ENCODE peak calls at places on chromosomes 7 and 10, in seven cellular contexts. U is HepG2, A is K562, M is HCT116, H is H1, J is SK-N-SH, G is GM12878. R is an unnamed sample. For H3K4me1, the result is how much of the 10 kb centered on the place peaks cover.

GRCh38 chr10:98255146-98255877 is 12.7 kb downstream of the LOXL4 start:
- DNase-seq in U (no peak), A (no peak), M (no peak), H (no peak), J (no peak), G (no peak), R (no peak)

GRCh38 chr7:133582766-133583523 is 330.1 kb downstream of the EXOC4 start:
- DNase-seq in U (no peak), A (no peak), M (no peak), H (no peak), J (no peak), G (no peak), R (no peak)

GRCh38 chr7:39754326-39755120 is 131.2 kb downstream of the RALA start:
- DNase-seq in U (no peak), A (no peak), M (no peak), H (no peak), J (no peak), G (no peak), R (no peak)

GRCh38 chr10:89404082-89404481 is 10.3 kb upstream of the IFIT5 start:
- DNase-seq in U (no peak), A (no peak), M (no peak), H (no peak), J (no peak), G (no peak), R (no peak)

GRCh38 chr7:87424075-87424474 is 51.4 kb downstream of the ABCB4 start:
- DNase-seq in U (no peak), A (no peak), M (no peak), H (no peak), J (no peak), G (no peak), R (no peak)

GRCh38 chr7:73995330-73995729 is 32.6 kb upstream of the ELN start:
- DNase-seq in U (no peak), A (no peak), M (no peak), H (no peak), J (no peak), G (no peak), R (no peak)

GRCh38 chr10:50563906-50564305 is 59.9 kb downstream of the SGMS1 start:
- DNase-seq in U (peak), A (no peak), M (no peak), H (peak), J (no peak), G (no peak), R (no peak)

GRCh38 chr10:29381230-29381563 is 92.3 kb downstream of the LYZL1 start:
- DNase-seq in U (no peak), A (no peak), M (no peak), H (no peak), J (no peak), G (no peak), R (no peak)

GRCh38 chr10:63692205-63692896 is 171.2 kb downstream of the REEP3 start:
- DNase-seq in U (no peak), A (no peak), M (no peak), H (no peak), J (no peak), G (no peak), R (no peak)

GRCh38 chr7:33837356-33837851 is 67.9 kb upstream of the BMPER start:
- DNase-seq in U (no peak), A (no peak), M (no peak), H (no peak), J (no peak), G (no peak), R (no peak)

GRCh38 chr7:47785923-47786556 is 162.2 kb downstream of the PKD1L1 start:
- DNase-seq in U (no peak), A (no peak), M (no peak), H (no peak), J (no peak), G (no peak), R (no peak)

GRCh38 chr7:69739182-69739581 is 140.9 kb downstream of the AUTS2 start:
- DNase-seq in U (no peak), A (no peak), M (no peak), H (no peak), J (no peak), G (peak), R (no peak)

GRCh38 chr10:75191821-75192568 is 18.6 kb upstream of the VDAC2 start:
- DNase-seq in U (peak), A (peak), M (no peak), H (no peak), J (no peak), G (no peak), R (no peak)

GRCh38 chr10:97497572-97498075 is 598 bp downstream of the MMS19 start:
- DNase-seq in U (peak), A (peak), M (peak), H (no peak), J (peak), G (peak), R (no peak)

GRCh38 chr10:44949127-44949802 is 10.3 kb upstream of the RASSF4 start:
- DNase-seq in U (no peak), A (no peak), M (no peak), H (no peak), J (no peak), G (no peak), R (no peak)

GRCh38 chr7:55573234-55573504 is 867 bp upstream of the VOPP1 start:
- DNase-seq in U (no peak), A (no peak), M (no peak), H (no peak), J (no peak), G (no peak), R (no peak)

GRCh38 chr7:936131-937054 is 18.1 kb downstream of the ADAP1 start:
- DNase-seq in U (no peak), A (no peak), M (peak), H (no peak), J (no peak), G (peak), R (no peak)

GRCh38 chr10:99965700-99966099 is 44.0 kb downstream of the DNMBP start:
- DNase-seq in U (no peak), A (no peak), M (no peak), H (no peak), J (no peak), G (no peak), R (no peak)

GRCh38 chr7:116188-116981 is 76.0 kb upstream of the FAM20C start:
- DNase-seq in U (no peak), A (no peak), M (no peak), H (no peak), J (no peak), G (no peak), R (no peak)

GRCh38 chr7:83798489-83798888 is 149.6 kb upstream of the SEMA3E start:
- DNase-seq in U (no peak), A (no peak), M (no peak), H (no peak), J (no peak), G (peak), R (no peak)

GRCh38 chr10:111707066-111707465 is 476.5 kb downstream of the GPAM start:
- DNase-seq in U (no peak), A (no peak), M (no peak), H (no peak), J (no peak), G (no peak), R (no peak)

GRCh38 chr10:21138769-21139324 is 241.7 kb upstream of the NEBL start:
- DNase-seq in U (no peak), A (no peak), M (no peak), H (no peak), J (no peak), G (no peak), R (no peak)

GRCh38 chr7:44617225-44617885 is 10.9 kb downstream of the OGDH start:
- DNase-seq in U (no peak), A (no peak), M (no peak), H (no peak), J (no peak), G (no peak), R (no peak)

GRCh38 chr7:94030634-94031033 is 26.5 kb upstream of the BET1 start:
- DNase-seq in U (no peak), A (no peak), M (no peak), H (no peak), J (no peak), G (no peak), R (no peak)

GRCh38 chr10:21292763-21293517 is 232.5 kb downstream of the SKIDA1 start:
- DNase-seq in U (peak), A (no peak), M (peak), H (no peak), J (no peak), G (no peak), R (no peak)

GRCh38 chr10:24642921-24643678 is 80.6 kb downstream of the ARHGAP21 start:
- DNase-seq in U (peak), A (peak), M (peak), H (no peak), J (peak), G (peak), R (peak)

GRCh38 chr7:46972205-46972604 is 609.7 kb downstream of the TNS3 start:
- DNase-seq in U (no peak), A (no peak), M (peak), H (no peak), J (no peak), G (no peak), R (no peak)

GRCh38 chr7:128395748-128396147 is 14.0 kb downstream of the IMPDH1 start:
- DNase-seq in U (no peak), A (no peak), M (no peak), H (no peak), J (no peak), G (no peak), R (no peak)

DNA sequence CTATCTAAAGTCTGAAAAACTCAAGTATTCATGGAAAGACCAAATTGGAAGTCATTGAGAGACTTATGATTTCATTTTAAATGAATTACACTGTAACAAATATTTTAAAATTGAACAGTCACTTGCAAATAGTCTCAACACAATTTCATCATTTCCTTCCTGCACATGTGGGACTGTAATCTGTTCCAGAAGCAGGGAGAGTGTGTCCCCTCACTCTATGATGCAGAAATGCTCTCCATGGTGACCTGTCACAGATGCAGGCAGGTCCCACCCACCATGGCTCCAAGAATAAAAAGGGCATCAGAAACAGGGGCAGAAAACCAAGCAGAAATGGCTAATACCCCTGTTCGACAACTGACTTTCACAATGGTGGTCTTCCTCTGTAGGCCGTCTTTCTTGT is 170.8 kb downstream of the ZMYND11 start:
- DNase-seq in U (no peak), A (no peak), M (no peak), H (no peak), J (peak), G (no peak), R (no peak)
- H3K4me1 ChIP-seq in U (under half), A (under half), M (under half), H (under half), J (under half), G (under half), R (under half)

DNA sequence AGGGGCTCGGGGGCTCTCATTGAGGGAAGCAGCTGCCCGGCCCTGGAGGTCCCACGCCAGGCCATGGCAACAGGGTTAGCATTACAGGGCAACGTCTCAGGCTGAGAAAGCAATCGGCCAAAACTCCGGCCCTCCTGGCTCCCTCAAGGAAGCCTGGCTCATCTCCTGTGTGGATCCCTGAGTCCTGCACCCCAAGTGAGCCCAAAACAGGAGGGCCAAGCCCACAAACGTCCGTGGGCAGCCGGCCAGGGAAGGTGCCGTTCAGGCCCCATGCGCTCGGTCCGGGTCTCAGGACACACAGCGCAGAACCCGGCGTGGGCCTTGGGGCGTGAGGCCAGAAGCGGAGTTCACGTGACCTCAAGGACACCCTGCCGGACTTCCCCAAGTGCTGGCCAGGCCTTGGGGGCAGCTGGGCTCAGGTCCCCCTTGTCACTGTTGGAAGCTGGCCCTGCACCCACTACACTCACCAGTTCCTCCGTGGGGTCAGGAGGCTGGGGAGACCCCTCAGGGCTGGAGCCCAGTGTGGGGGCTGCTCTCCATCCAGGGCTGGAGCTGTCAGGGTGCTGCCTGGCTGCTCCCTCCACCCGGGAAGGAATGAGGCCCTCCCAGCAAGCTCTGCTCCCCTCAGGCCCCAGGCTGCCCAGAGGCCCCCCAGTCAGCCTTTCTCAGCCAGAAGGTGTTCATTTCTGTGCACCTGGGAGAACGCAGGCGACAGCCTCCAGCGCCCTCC is 7.9 kb upstream of the PWWP2B start:
- DNase-seq in U (no peak), A (no peak), M (no peak), H (no peak), J (no peak), G (no peak), R (no peak)
- TF ChIP-seq SIN3A in U (no peak), A (no peak), M (no peak), H (no peak), J (no peak), G (no peak), R (no peak)

GRCh38 chr7:100220833-100221718 is 1.3 kb downstream of the PVRIG start:
- DNase-seq in U (no peak), A (no peak), M (no peak), H (no peak), J (no peak), G (peak), R (no peak)
- TF ChIP-seq CTCF in U (no peak), A (no peak), M (no peak), H (no peak), J (no peak), G (no peak), R (no peak)

DNA sequence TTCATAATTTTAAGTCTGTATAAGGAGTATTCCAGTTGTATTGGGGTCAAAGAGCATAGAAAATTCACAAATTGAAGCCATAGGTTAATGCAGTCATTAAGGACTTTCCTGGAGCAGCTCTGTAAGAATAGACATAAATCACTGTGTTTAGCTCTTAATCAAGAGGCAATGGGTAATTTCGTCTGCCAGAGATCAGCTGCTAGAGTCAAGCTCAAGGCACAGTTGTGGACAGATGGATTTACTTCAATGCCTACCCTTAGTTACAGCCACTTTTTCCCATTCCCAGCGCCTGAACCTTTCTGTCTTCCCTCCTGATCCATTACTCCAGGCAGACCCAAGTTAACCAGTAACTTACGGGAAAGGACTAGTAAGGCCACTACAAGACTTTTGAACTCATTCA is 40.6 kb upstream of the AGBL3 start:
- DNase-seq in U (no peak), A (no peak), M (no peak), H (no peak), J (no peak), G (no peak), R (no peak)
- H3K4me1 ChIP-seq in U (under half), A (under half), M (under half), H (under half), J (under half), G (under half), R (under half)

DNA sequence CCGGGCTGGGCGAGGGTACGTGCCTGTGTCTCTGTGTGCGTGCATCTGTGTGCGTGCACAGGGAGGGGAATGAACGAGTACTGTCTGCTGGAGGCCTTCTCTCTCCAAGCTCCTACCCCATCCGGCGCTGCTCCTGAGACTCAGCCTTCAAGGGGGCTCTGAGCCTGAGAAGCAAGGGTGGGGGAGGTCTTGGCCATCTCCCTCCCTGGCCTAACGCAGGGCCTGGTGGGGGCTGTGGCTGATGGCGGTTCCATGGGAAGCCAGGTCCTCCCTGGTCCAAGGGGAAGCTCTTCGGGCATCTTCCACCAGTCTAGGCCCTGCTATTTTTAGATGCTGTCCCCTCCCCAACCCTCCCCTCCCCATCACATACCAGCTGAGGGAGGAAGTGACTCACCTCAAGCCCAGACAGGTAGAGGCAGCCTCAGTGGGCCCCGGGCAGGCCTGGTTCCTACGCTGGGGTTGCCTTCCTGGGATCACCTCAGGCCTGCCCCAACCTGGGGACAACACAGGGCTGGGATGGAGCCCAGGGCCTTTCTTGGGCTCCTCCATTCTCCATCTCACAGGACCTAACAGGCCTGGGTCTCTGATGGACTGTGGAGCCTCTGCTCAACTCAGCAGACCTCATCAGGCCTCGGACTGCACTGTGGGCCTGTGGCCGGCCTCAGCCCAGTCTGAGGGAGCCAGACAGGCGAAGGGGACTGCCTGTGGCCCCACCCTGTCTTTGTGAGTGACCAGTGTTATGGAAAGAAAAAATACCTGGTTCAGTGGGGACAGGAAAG is 32.2 kb downstream of the DNAJB12 start:
- DNase-seq in U (no peak), A (no peak), M (peak), H (no peak), J (no peak), G (no peak), R (no peak)
- TF ChIP-seq SIN3A in U (no peak), A (no peak), M (no peak), H (no peak), J (no peak), G (no peak), R (no peak)

GRCh38 chr7:2517004-2517403 is 2.6 kb upstream of the LFNG start:
- DNase-seq in U (no peak), A (no peak), M (no peak), H (no peak), J (no peak), G (no peak), R (no peak)
- TF ChIP-seq CTCF in U (no peak), A (no peak), M (no peak), H (no peak), J (peak), G (no peak), R (no peak)

GRCh38 chr7:77416621-77417371 is 647 bp upstream of the GSAP start:
- DNase-seq in U (no peak), A (no peak), M (no peak), H (no peak), J (peak), G (no peak), R (no peak)

GRCh38 chr7:77413861-77414424 is 2.2 kb downstream of the GSAP start:
- DNase-seq in U (no peak), A (no peak), M (no peak), H (no peak), J (no peak), G (no peak), R (no peak)

GRCh38 chr7:77415474-77415821 is 701 bp downstream of the GSAP start:
- DNase-seq in U (no peak), A (no peak), M (no peak), H (no peak), J (no peak), G (no peak), R (no peak)

GRCh38 chr7:77417801-77418200 is 1.7 kb upstream of the GSAP start:
- DNase-seq in U (no peak), A (no peak), M (no peak), H (no peak), J (no peak), G (no peak), R (no peak)

DNA sequence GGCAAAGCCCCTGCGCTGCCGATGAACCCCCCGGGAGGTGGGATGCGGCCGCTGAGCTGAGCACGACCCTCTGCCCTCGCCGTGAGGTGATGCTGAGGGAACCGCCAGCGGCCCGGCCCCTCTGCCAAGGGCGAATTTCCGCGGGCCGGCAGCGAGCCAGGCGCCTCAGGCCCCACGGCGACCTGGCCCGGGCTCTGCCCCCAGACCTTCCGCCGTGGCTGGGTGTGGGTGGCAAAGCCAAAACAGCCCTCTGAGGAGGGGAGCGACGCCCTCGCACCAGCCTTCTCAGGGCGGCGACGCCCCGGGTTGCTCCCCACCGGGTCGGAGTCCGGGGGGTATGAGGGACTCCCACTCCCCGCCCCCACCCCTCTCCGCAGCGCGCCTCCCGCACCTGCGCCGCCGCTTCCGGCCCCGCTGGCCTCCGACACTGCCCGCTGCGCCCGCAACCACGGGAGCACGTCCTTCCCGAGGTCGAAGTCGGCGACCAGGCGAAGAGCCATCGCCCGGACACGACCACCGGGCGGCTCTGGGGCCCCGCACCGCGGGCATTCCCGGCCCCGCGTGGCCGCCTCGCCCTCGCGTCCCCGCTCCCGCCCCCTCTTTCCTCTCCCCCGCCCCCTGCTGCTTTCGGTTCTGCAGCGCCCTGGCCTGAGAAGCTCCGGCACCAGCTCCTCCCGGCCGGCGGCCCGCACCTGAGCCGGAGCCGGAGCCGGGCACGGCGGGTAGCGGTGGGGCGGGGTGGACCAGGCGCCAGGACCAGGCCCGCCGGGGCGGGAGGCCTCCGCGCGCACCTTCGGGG is at the start of gene GSAP:
- DNase-seq in U (no peak), A (peak), M (no peak), H (no peak), J (peak), G (no peak), R (no peak)
- H3K4me1 ChIP-seq in U (half or more), A (under half), M (under half), H (under half), J (under half), G (under half), R (under half)